ENCODE peak calls at places on chromosomes 5 and 9, in six cellular contexts. P, V, Y, R, S and H are unnamed samples.

GRCh38 chr5:111063709-111064322 is 7.7 kb upstream of the TSLP start:
- DNase-seq in P (no peak), V (no peak), Y (no peak), R (no peak), S (no peak), H (no peak)

GRCh38 chr9:85258823-85259370 is 482.9 kb downstream of the AGTPBP1 start:
- DNase-seq in P (peak), V (peak), Y (peak), R (no peak), S (no peak), H (peak)

GRCh38 chr5:1538276-1538675 is 14.5 kb upstream of the LPCAT1 start:
- DNase-seq in P (no peak), V (no peak), Y (no peak), R (peak), S (no peak), H (no peak)

GRCh38 chr9:113634597-113635515 is 171.3 kb downstream of the RGS3 start:
- DNase-seq in P (no peak), V (no peak), Y (no peak), R (peak), S (no peak), H (no peak)

GRCh38 chr9:115063058-115063850 is 54.7 kb downstream of the TNC start:
- DNase-seq in P (no peak), V (peak), Y (no peak), R (no peak), S (no peak), H (peak)

GRCh38 chr5:112636751-112637150 is 100.9 kb upstream of the APC start:
- DNase-seq in P (no peak), V (no peak), Y (no peak), R (no peak), S (no peak), H (peak)

GRCh38 chr9:111427186-111427585 is 57.0 kb downstream of the ECPAS start:
- DNase-seq in P (no peak), V (peak), Y (no peak), R (no peak), S (no peak), H (peak)

GRCh38 chr9:98365227-98365669 is 109.8 kb upstream of the TBC1D2 start:
- DNase-seq in P (no peak), V (no peak), Y (no peak), R (no peak), S (no peak), H (peak)

GRCh38 chr5:174402224-174402812 is 322.1 kb upstream of the MSX2 start:
- DNase-seq in P (no peak), V (no peak), Y (no peak), R (no peak), S (no peak), H (no peak)

GRCh38 chr5:125186911-125187375 is 440.5 kb upstream of the ZNF608 start:
- DNase-seq in P (no peak), V (no peak), Y (no peak), R (no peak), S (no peak), H (no peak)

GRCh38 chr9:92147030-92147853 is 32.0 kb upstream of the SPTLC1 start:
- DNase-seq in P (no peak), V (peak), Y (no peak), R (peak), S (peak), H (peak)

GRCh38 chr5:180026725-180027448 is 44.7 kb downstream of the RNF130 start:
- DNase-seq in P (no peak), V (no peak), Y (no peak), R (no peak), S (no peak), H (no peak)

GRCh38 chr9:87518702-87519335 is 21.2 kb downstream of the DAPK1 start:
- DNase-seq in P (peak), V (no peak), Y (no peak), R (peak), S (peak), H (peak)

GRCh38 chr9:115945009-115945431 is 208.6 kb upstream of the PAPPA start:
- DNase-seq in P (no peak), V (no peak), Y (no peak), R (no peak), S (no peak), H (no peak)

GRCh38 chr5:156394642-156395393 is 67.9 kb downstream of the SGCD start:
- DNase-seq in P (no peak), V (no peak), Y (no peak), R (no peak), S (no peak), H (peak)

GRCh38 chr9:110214553-110214952 is 6.6 kb upstream of the C9orf152 start:
- DNase-seq in P (no peak), V (no peak), Y (no peak), R (no peak), S (no peak), H (no peak)

GRCh38 chr5:80250801-80251200 is 5.0 kb downstream of the SERINC5 start:
- DNase-seq in P (no peak), V (no peak), Y (no peak), R (no peak), S (no peak), H (no peak)

GRCh38 chr9:105884416-105884815 is 190.1 kb downstream of the TMEM38B start:
- DNase-seq in P (no peak), V (no peak), Y (no peak), R (no peak), S (no peak), H (no peak)

GRCh38 chr5:65812648-65813047 is 90.6 kb downstream of the NLN start:
- DNase-seq in P (peak), V (no peak), Y (peak), R (no peak), S (no peak), H (no peak)

GRCh38 chr5:121850272-121850671 is 1.4 kb upstream of the FTMT start:
- DNase-seq in P (no peak), V (no peak), Y (no peak), R (no peak), S (no peak), H (no peak)

GRCh38 chr5:52838306-52839015 is 50.7 kb downstream of the ITGA1 start:
- DNase-seq in P (no peak), V (peak), Y (no peak), R (no peak), S (no peak), H (no peak)

GRCh38 chr9:122060481-122060880 is 32.6 kb downstream of the TTLL11 start:
- DNase-seq in P (no peak), V (no peak), Y (no peak), R (no peak), S (no peak), H (no peak)

GRCh38 chr5:75460947-75461346 is 50.5 kb downstream of the CERT1 start:
- DNase-seq in P (peak), V (no peak), Y (no peak), R (no peak), S (no peak), H (no peak)
- H3K4me3 ChIP-seq in P (no peak), V (no peak), Y (no peak), R (no peak), S (no peak), H (no peak)

GRCh38 chr9:107144475-107144874 is 138.6 kb upstream of the RAD23B start:
- DNase-seq in P (no peak), V (no peak), Y (no peak), R (no peak), S (no peak), H (no peak)

GRCh38 chr9:107142430-107142829 is 140.6 kb upstream of the RAD23B start:
- DNase-seq in P (no peak), V (no peak), Y (no peak), R (no peak), S (no peak), H (peak)

GRCh38 chr9:107138261-107138992 is 144.7 kb upstream of the RAD23B start:
- DNase-seq in P (no peak), V (no peak), Y (no peak), R (no peak), S (no peak), H (peak)

GRCh38 chr9:107142896-107143603 is 140.0 kb upstream of the RAD23B start:
- DNase-seq in P (no peak), V (peak), Y (no peak), R (no peak), S (no peak), H (peak)

DNA sequence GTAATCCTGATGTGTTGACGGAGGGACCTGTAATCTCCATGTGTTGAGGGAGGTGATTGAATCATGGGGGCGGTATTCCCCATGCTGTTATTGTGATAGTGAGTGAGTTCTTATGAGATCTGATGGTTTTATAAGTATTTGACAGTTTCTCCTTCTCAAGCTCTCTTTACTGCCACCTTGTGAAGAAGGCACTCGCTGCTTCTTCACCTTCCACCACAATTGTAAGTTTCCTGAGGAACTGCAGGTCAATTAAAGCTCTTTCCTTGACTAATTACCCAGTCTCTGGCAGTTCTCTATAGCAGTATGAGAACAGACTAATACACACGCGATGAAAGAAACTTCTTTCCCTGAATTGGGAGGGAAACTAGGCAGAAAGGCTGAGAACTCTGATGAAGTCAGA is 141.1 kb upstream of the RAD23B start:
- DNase-seq in P (no peak), V (peak), Y (no peak), R (no peak), S (no peak), H (peak)
- TF ChIP-seq CTCF in P (no peak), V (peak), Y (no peak), R (no peak), S (no peak), H (peak)

GRCh38 chr9:73053543-73053942 is 98.1 kb upstream of the ANXA1 start:
- DNase-seq in P (no peak), V (no peak), Y (no peak), R (no peak), S (no peak), H (no peak)
- H3K4me3 ChIP-seq in P (no peak), V (no peak), Y (no peak), R (no peak), S (no peak), H (no peak)

GRCh38 chr5:123170816-123171345 is 81.8 kb downstream of the PRDM6 start:
- DNase-seq in P (no peak), V (no peak), Y (no peak), R (no peak), S (no peak), H (no peak)
- TF ChIP-seq CTCF in P (no peak), V (no peak), Y (no peak), R (no peak), S (no peak), H (no peak)

DNA sequence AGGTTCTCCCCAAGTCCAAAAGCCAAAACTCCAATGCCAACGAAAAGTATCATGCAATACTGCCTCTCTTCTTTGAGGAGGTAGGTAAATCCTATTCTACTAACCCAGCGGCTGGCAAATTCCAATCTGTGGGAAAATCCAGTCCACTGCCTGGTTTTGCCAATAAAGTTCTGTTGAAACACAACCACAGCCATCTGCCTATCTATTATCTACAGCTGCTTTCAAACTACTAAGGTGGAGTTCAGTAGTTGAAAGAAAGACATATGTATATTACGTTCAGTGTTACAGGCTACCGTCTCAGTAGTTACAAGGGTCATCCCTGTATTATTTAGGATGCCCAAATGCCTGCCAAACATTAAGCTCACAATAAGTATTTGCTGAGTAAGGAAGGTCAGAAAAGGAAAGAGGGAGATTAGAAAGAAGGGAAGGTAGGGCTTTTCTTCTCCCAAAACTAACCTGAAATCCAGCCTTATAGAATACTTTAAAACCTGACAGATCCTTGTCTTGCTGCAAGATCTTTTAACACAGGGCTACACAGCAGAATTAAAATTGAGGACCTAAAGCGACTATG is 16.2 kb downstream of the ARL15 start:
- DNase-seq in P (no peak), V (no peak), Y (no peak), R (no peak), S (no peak), H (no peak)
- H3K4me3 ChIP-seq in P (no peak), V (no peak), Y (no peak), R (no peak), S (no peak), H (no peak)

GRCh38 chr9:76412638-76413037 is 18.4 kb upstream of the RFK start:
- DNase-seq in P (no peak), V (no peak), Y (no peak), R (no peak), S (no peak), H (no peak)

GRCh38 chr9:76415154-76415553 is 20.9 kb upstream of the RFK start:
- DNase-seq in P (no peak), V (peak), Y (no peak), R (no peak), S (no peak), H (peak)

GRCh38 chr9:76413658-76414057 is 19.4 kb upstream of the RFK start:
- DNase-seq in P (no peak), V (no peak), Y (no peak), R (no peak), S (no peak), H (no peak)

GRCh38 chr9:76415731-76416130 is 21.5 kb upstream of the RFK start:
- DNase-seq in P (peak), V (peak), Y (no peak), R (no peak), S (no peak), H (peak)

DNA sequence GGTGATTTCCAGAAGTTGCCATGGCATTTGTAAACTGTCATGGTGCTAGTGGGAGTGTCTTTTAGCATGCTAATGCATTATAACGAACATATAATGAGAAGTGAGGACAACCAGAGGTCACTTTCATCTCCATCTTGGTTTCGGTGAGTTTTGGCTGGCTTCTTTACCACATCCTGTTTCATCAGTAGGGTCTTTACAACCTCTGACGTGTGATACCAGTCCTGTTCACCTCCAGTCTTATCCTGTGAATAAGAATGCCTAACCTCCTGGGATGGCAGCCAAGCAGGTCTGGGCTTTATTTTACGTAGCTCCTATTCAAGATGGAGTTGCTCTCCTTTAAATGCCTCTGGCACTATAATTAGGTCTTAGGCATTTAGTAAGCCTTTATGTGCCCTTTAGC is 20.4 kb upstream of the RFK start:
- DNase-seq in P (no peak), V (peak), Y (no peak), R (no peak), S (no peak), H (peak)
- TF ChIP-seq CTCF in P (no peak), V (no peak), Y (no peak), R (no peak), S (no peak), H (no peak)

GRCh38 chr9:19232830-19233194 is 2.3 kb downstream of the DENND4C start:
- DNase-seq in P (no peak), V (peak), Y (no peak), R (no peak), S (no peak), H (peak)

GRCh38 chr9:19230356-19231125 is at the start of gene DENND4C:
- DNase-seq in P (peak), V (peak), Y (peak), R (peak), S (peak), H (peak)

GRCh38 chr9:19231126-19232035 is 888 bp downstream of the DENND4C start:
- DNase-seq in P (peak), V (peak), Y (no peak), R (peak), S (no peak), H (peak)

GRCh38 chr9:19232117-19232829 is 1.8 kb downstream of the DENND4C start:
- DNase-seq in P (no peak), V (peak), Y (no peak), R (no peak), S (no peak), H (peak)

GRCh38 chr9:19233344-19233743 is 2.9 kb downstream of the DENND4C start:
- DNase-seq in P (no peak), V (no peak), Y (no peak), R (no peak), S (no peak), H (no peak)
- H3K4me3 ChIP-seq in P (peak), V (no peak), Y (no peak), R (no peak), S (no peak), H (peak)

GRCh38 chr5:137158691-137159090 is 340.4 kb downstream of the SPOCK1 start:
- DNase-seq in P (no peak), V (no peak), Y (no peak), R (no peak), S (no peak), H (no peak)

GRCh38 chr5:137155621-137156020 is 343.5 kb downstream of the SPOCK1 start:
- DNase-seq in P (no peak), V (no peak), Y (no peak), R (no peak), S (no peak), H (no peak)

GRCh38 chr5:137152616-137153015 is 346.5 kb downstream of the SPOCK1 start:
- DNase-seq in P (no peak), V (peak), Y (no peak), R (no peak), S (no peak), H (no peak)

DNA sequence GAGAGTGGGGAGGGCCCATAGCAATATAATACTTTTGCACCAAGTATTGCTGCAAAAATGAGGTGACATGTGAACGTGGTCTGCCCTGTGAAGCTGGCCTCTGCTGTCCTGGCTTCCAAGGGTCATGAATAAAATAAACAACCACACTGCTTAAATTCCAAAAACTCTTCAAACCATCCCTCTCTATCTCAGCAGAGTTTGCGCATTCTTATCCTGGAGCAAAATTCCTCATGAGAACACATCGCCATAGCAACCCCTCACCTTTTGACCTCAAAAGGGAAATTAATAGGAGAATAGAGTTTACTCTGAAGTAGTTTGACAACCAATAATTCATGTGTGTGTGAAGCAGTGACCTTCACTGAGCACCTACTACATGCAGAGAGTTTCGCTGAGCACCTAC is 343.0 kb downstream of the SPOCK1 start:
- DNase-seq in P (no peak), V (no peak), Y (no peak), R (no peak), S (no peak), H (no peak)
- TF ChIP-seq CTCF in P (no peak), V (no peak), Y (no peak), R (no peak), S (no peak), H (no peak)

GRCh38 chr9:93464395-93464794 is 11.0 kb upstream of the FAM120AOS start:
- DNase-seq in P (no peak), V (no peak), Y (no peak), R (no peak), S (no peak), H (no peak)
- H3K4me3 ChIP-seq in P (no peak), V (no peak), Y (no peak), R (no peak), S (no peak), H (no peak)

GRCh38 chr5:169229342-169229892 is 71.5 kb downstream of the SLIT3 start:
- DNase-seq in P (no peak), V (no peak), Y (no peak), R (no peak), S (no peak), H (peak)

GRCh38 chr5:169225830-169226356 is 75.0 kb downstream of the SLIT3 start:
- DNase-seq in P (no peak), V (no peak), Y (no peak), R (no peak), S (no peak), H (no peak)

GRCh38 chr5:169223595-169223953 is 77.4 kb downstream of the SLIT3 start:
- DNase-seq in P (no peak), V (no peak), Y (no peak), R (no peak), S (no peak), H (peak)

GRCh38 chr5:169222934-169223594 is 77.9 kb downstream of the SLIT3 start:
- DNase-seq in P (no peak), V (no peak), Y (no peak), R (no peak), S (no peak), H (no peak)

DNA sequence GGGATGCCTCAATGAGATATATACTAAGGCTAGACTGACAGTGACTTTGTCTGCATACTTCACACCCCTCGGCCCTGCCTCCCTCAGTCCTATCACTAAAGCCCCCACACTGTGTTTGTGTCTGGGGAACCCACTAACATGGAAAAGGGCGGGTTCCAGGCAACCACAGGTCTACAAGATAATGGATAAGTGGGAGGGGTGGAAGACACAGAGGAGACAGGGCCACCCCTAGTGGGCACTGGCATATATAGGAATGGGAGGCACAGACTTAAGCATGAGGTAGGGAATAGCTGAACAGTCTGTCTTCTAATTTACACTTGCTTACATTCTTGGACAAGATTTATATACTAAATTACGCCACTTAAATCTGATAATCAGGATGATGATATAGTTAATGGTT is 74.0 kb downstream of the SLIT3 start:
- DNase-seq in P (no peak), V (no peak), Y (no peak), R (no peak), S (no peak), H (no peak)
- TF ChIP-seq CTCF in P (no peak), V (no peak), Y (no peak), R (no peak), S (no peak), H (no peak)